ENCODE peak calls at places on chromosomes 13 and 19, in ten cellular contexts. One of them, this sample, is unnamed.

GRCh38 chr19:10283301-10283733 is 3.4 kb upstream of the ICAM4 start:
- DNase-seq in lower leg skin: no peak
- DNase-seq in K562: no peak
- DNase-seq in WERI-Rb-1: no peak
- DNase-seq in psoas muscle: no peak
- DNase-seq in MCF 10A: no peak
- DNase-seq in astrocyte of the spinal cord: no peak
- DNase-seq in AG09319: no peak
- DNase-seq in PC-3: peak; percentile 59
- DNase-seq in heart right ventricle: no peak
- DNase-seq in this sample: no peak

GRCh38 chr13:73275163-73275562 is 216.4 kb downstream of the KLF5 start:
- DNase-seq in lower leg skin: no peak
- DNase-seq in K562: no peak
- DNase-seq in WERI-Rb-1: no peak
- DNase-seq in psoas muscle: no peak
- DNase-seq in MCF 10A: no peak
- DNase-seq in astrocyte of the spinal cord: no peak
- DNase-seq in AG09319: no peak
- DNase-seq in PC-3: no peak
- DNase-seq in heart right ventricle: no peak
- DNase-seq in this sample: no peak

GRCh38 chr13:28540612-28541011 is 45.7 kb upstream of the FLT1 start:
- DNase-seq in lower leg skin: no peak
- DNase-seq in K562: no peak
- DNase-seq in WERI-Rb-1: no peak
- DNase-seq in psoas muscle: no peak
- DNase-seq in MCF 10A: no peak
- DNase-seq in astrocyte of the spinal cord: no peak
- DNase-seq in AG09319: no peak
- DNase-seq in PC-3: peak; percentile 8
- DNase-seq in heart right ventricle: no peak
- DNase-seq in this sample: no peak

GRCh38 chr19:58033741-58034475 is at the start of gene ZSCAN1:
- DNase-seq in lower leg skin: peak; percentile 46
- DNase-seq in K562: no peak
- DNase-seq in WERI-Rb-1: peak; percentile 98
- DNase-seq in psoas muscle: peak; percentile 72
- DNase-seq in MCF 10A: no peak
- DNase-seq in astrocyte of the spinal cord: peak; percentile 81
- DNase-seq in AG09319: peak; percentile 20
- DNase-seq in PC-3: no peak
- DNase-seq in heart right ventricle: peak; percentile 93
- DNase-seq in this sample: peak; percentile 9

GRCh38 chr19:45250832-45251451 is at the start of gene MARK4:
- DNase-seq in lower leg skin: no peak
- DNase-seq in K562: peak; percentile 74
- DNase-seq in WERI-Rb-1: peak; percentile 58
- DNase-seq in psoas muscle: peak; percentile 77
- DNase-seq in MCF 10A: peak; percentile 50
- DNase-seq in astrocyte of the spinal cord: peak; percentile 48
- DNase-seq in AG09319: peak; percentile 14
- DNase-seq in PC-3: peak; percentile 54
- DNase-seq in heart right ventricle: peak; percentile 52
- DNase-seq in this sample: peak; percentile 60

GRCh38 chr13:50700664-50701266 is 142.7 kb downstream of the DLEU7 start:
- DNase-seq in lower leg skin: no peak
- DNase-seq in K562: no peak
- DNase-seq in WERI-Rb-1: no peak
- DNase-seq in psoas muscle: no peak
- DNase-seq in MCF 10A: no peak
- DNase-seq in astrocyte of the spinal cord: no peak
- DNase-seq in AG09319: no peak
- DNase-seq in PC-3: no peak
- DNase-seq in heart right ventricle: no peak
- DNase-seq in this sample: no peak

GRCh38 chr13:65063753-65064152 is 2166.4 kb downstream of the PCDH9 start:
- DNase-seq in lower leg skin: no peak
- DNase-seq in K562: no peak
- DNase-seq in WERI-Rb-1: no peak
- DNase-seq in psoas muscle: no peak
- DNase-seq in MCF 10A: no peak
- DNase-seq in astrocyte of the spinal cord: peak; percentile 73
- DNase-seq in AG09319: no peak
- DNase-seq in PC-3: peak; percentile 13
- DNase-seq in heart right ventricle: no peak
- DNase-seq in this sample: no peak

GRCh38 chr13:71580614-71581013 is 286.4 kb downstream of the DACH1 start:
- DNase-seq in lower leg skin: no peak
- DNase-seq in K562: no peak
- DNase-seq in WERI-Rb-1: no peak
- DNase-seq in psoas muscle: no peak
- DNase-seq in MCF 10A: no peak
- DNase-seq in astrocyte of the spinal cord: no peak
- DNase-seq in AG09319: no peak
- DNase-seq in PC-3: no peak
- DNase-seq in heart right ventricle: no peak
- DNase-seq in this sample: no peak

GRCh38 chr19:19402656-19403372 is 2.7 kb upstream of the GATAD2A start:
- DNase-seq in lower leg skin: no peak
- DNase-seq in K562: no peak
- DNase-seq in WERI-Rb-1: no peak
- DNase-seq in psoas muscle: no peak
- DNase-seq in MCF 10A: peak; percentile 58
- DNase-seq in astrocyte of the spinal cord: no peak
- DNase-seq in AG09319: no peak
- DNase-seq in PC-3: no peak
- DNase-seq in heart right ventricle: no peak
- DNase-seq in this sample: no peak

GRCh38 chr13:98429977-98430785 is 146.7 kb downstream of the STK24 start:
- DNase-seq in lower leg skin: no peak
- DNase-seq in K562: no peak
- DNase-seq in WERI-Rb-1: no peak
- DNase-seq in psoas muscle: no peak
- DNase-seq in MCF 10A: no peak
- DNase-seq in astrocyte of the spinal cord: peak; percentile 18
- DNase-seq in AG09319: no peak
- DNase-seq in PC-3: no peak
- DNase-seq in heart right ventricle: no peak
- DNase-seq in this sample: no peak

GRCh38 chr19:5563008-5563431 is 4.7 kb downstream of the TINCR start:
- DNase-seq in lower leg skin: no peak
- DNase-seq in K562: no peak
- DNase-seq in WERI-Rb-1: no peak
- DNase-seq in psoas muscle: no peak
- DNase-seq in MCF 10A: no peak
- DNase-seq in astrocyte of the spinal cord: no peak
- DNase-seq in AG09319: no peak
- DNase-seq in PC-3: no peak
- DNase-seq in heart right ventricle: no peak
- DNase-seq in this sample: no peak

GRCh38 chr19:44764975-44765948 is 12.4 kb upstream of the CBLC start:
- DNase-seq in lower leg skin: no peak
- DNase-seq in K562: no peak
- DNase-seq in WERI-Rb-1: no peak
- DNase-seq in psoas muscle: no peak
- DNase-seq in MCF 10A: peak; percentile 52
- DNase-seq in astrocyte of the spinal cord: no peak
- DNase-seq in AG09319: no peak
- DNase-seq in PC-3: no peak
- DNase-seq in heart right ventricle: no peak
- DNase-seq in this sample: no peak

GRCh38 chr13:100330662-100331061 is 241.8 kb downstream of the PCCA start:
- DNase-seq in lower leg skin: no peak
- DNase-seq in K562: no peak
- DNase-seq in WERI-Rb-1: no peak
- DNase-seq in psoas muscle: no peak
- DNase-seq in MCF 10A: no peak
- DNase-seq in astrocyte of the spinal cord: peak; percentile 15
- DNase-seq in AG09319: no peak
- DNase-seq in PC-3: no peak
- DNase-seq in heart right ventricle: no peak
- DNase-seq in this sample: no peak

GRCh38 chr13:20191311-20191901 is 1.3 kb downstream of the GJB2 start:
- DNase-seq in lower leg skin: no peak
- DNase-seq in K562: no peak
- DNase-seq in WERI-Rb-1: no peak
- DNase-seq in psoas muscle: no peak
- DNase-seq in MCF 10A: peak; percentile 68
- DNase-seq in astrocyte of the spinal cord: no peak
- DNase-seq in AG09319: no peak
- DNase-seq in PC-3: peak; percentile 72
- DNase-seq in heart right ventricle: no peak
- DNase-seq in this sample: no peak

GRCh38 chr19:44782729-44783128 is 5.0 kb downstream of the CBLC start:
- DNase-seq in lower leg skin: no peak
- DNase-seq in K562: no peak
- DNase-seq in WERI-Rb-1: no peak
- DNase-seq in psoas muscle: no peak
- DNase-seq in MCF 10A: no peak
- DNase-seq in astrocyte of the spinal cord: no peak
- DNase-seq in AG09319: no peak
- DNase-seq in PC-3: no peak
- DNase-seq in heart right ventricle: no peak
- DNase-seq in this sample: no peak

GRCh38 chr19:46697142-46697960 is 19.6 kb downstream of the PRKD2 start:
- DNase-seq in lower leg skin: peak; percentile 87
- DNase-seq in K562: peak; percentile 99
- DNase-seq in WERI-Rb-1: peak; percentile 15
- DNase-seq in psoas muscle: peak; percentile 94
- DNase-seq in MCF 10A: no peak
- DNase-seq in astrocyte of the spinal cord: peak; percentile 72
- DNase-seq in AG09319: peak; percentile 50
- DNase-seq in PC-3: no peak
- DNase-seq in heart right ventricle: peak; percentile 86
- DNase-seq in this sample: peak; percentile 77

GRCh38 chr13:112972867-112973576 is 4.0 kb downstream of the MCF2L start:
- DNase-seq in lower leg skin: no peak
- DNase-seq in K562: no peak
- DNase-seq in WERI-Rb-1: no peak
- DNase-seq in psoas muscle: peak; percentile 50
- DNase-seq in MCF 10A: peak; percentile 8
- DNase-seq in astrocyte of the spinal cord: no peak
- DNase-seq in AG09319: no peak
- DNase-seq in PC-3: no peak
- DNase-seq in heart right ventricle: no peak
- DNase-seq in this sample: no peak

GRCh38 chr19:17419154-17419490 is 725 bp upstream of the MVB12A start:
- DNase-seq in lower leg skin: no peak
- DNase-seq in K562: peak; percentile 30
- DNase-seq in WERI-Rb-1: no peak
- DNase-seq in psoas muscle: no peak
- DNase-seq in MCF 10A: no peak
- DNase-seq in astrocyte of the spinal cord: no peak
- DNase-seq in AG09319: no peak
- DNase-seq in PC-3: no peak
- DNase-seq in heart right ventricle: no peak
- DNase-seq in this sample: no peak

GRCh38 chr19:17418710-17419109 is 1.1 kb upstream of the MVB12A start:
- DNase-seq in lower leg skin: no peak
- DNase-seq in K562: no peak
- DNase-seq in WERI-Rb-1: no peak
- DNase-seq in psoas muscle: no peak
- DNase-seq in MCF 10A: no peak
- DNase-seq in astrocyte of the spinal cord: no peak
- DNase-seq in AG09319: no peak
- DNase-seq in PC-3: no peak
- DNase-seq in heart right ventricle: no peak
- DNase-seq in this sample: no peak

GRCh38 chr19:17419491-17420266 is at the start of gene MVB12A:
- DNase-seq in lower leg skin: peak; percentile 97
- DNase-seq in K562: peak; percentile 99
- DNase-seq in WERI-Rb-1: peak; percentile 97
- DNase-seq in psoas muscle: peak; percentile 99
- DNase-seq in MCF 10A: peak; percentile 98
- DNase-seq in astrocyte of the spinal cord: peak; percentile 100
- DNase-seq in AG09319: peak; percentile 97
- DNase-seq in PC-3: peak; percentile 99
- DNase-seq in heart right ventricle: peak; percentile 98
- DNase-seq in this sample: peak; percentile 97

GRCh38 chr19:17421942-17422341 is 2.1 kb downstream of the MVB12A start:
- DNase-seq in lower leg skin: no peak
- DNase-seq in K562: no peak
- DNase-seq in WERI-Rb-1: no peak
- DNase-seq in psoas muscle: no peak
- DNase-seq in MCF 10A: no peak
- DNase-seq in astrocyte of the spinal cord: no peak
- DNase-seq in AG09319: no peak
- DNase-seq in PC-3: no peak
- DNase-seq in heart right ventricle: no peak
- DNase-seq in this sample: no peak

GRCh38 chr19:17420267-17420924 is 549 bp downstream of the MVB12A start:
- DNase-seq in lower leg skin: peak; percentile 25
- DNase-seq in K562: peak; percentile 32
- DNase-seq in WERI-Rb-1: peak; percentile 65
- DNase-seq in psoas muscle: peak; percentile 64
- DNase-seq in MCF 10A: peak; percentile 49
- DNase-seq in astrocyte of the spinal cord: peak; percentile 8
- DNase-seq in AG09319: no peak
- DNase-seq in PC-3: peak; percentile 38
- DNase-seq in heart right ventricle: peak; percentile 34
- DNase-seq in this sample: peak; percentile 40
- TF ChIP-seq CTCF in lower leg skin: no peak
- TF ChIP-seq CTCF in K562: no peak
- TF ChIP-seq CTCF in WERI-Rb-1: peak; percentile 46
- TF ChIP-seq CTCF in psoas muscle: no peak
- TF ChIP-seq CTCF in MCF 10A: no peak
- TF ChIP-seq CTCF in astrocyte of the spinal cord: no peak
- TF ChIP-seq CTCF in AG09319: no peak
- TF ChIP-seq CTCF in PC-3: no peak
- TF ChIP-seq CTCF in heart right ventricle: peak; percentile 26
- TF ChIP-seq CTCF in this sample: no peak

GRCh38 chr13:96299235-96299634 is 209.3 kb downstream of the HS6ST3 start:
- DNase-seq in lower leg skin: no peak
- DNase-seq in K562: no peak
- DNase-seq in WERI-Rb-1: no peak
- DNase-seq in psoas muscle: no peak
- DNase-seq in MCF 10A: no peak
- DNase-seq in astrocyte of the spinal cord: no peak
- DNase-seq in AG09319: no peak
- DNase-seq in PC-3: peak; percentile 1
- DNase-seq in heart right ventricle: no peak
- DNase-seq in this sample: no peak
- TF ChIP-seq CTCF in lower leg skin: no peak
- TF ChIP-seq CTCF in K562: no peak
- TF ChIP-seq CTCF in WERI-Rb-1: no peak
- TF ChIP-seq CTCF in psoas muscle: no peak
- TF ChIP-seq CTCF in MCF 10A: no peak
- TF ChIP-seq CTCF in astrocyte of the spinal cord: no peak
- TF ChIP-seq CTCF in AG09319: no peak
- TF ChIP-seq CTCF in PC-3: peak; percentile 26
- TF ChIP-seq CTCF in heart right ventricle: no peak
- TF ChIP-seq CTCF in this sample: no peak

GRCh38 chr13:36724141-36724540 is 50.3 kb downstream of the SERTM1 start:
- DNase-seq in lower leg skin: no peak
- DNase-seq in K562: no peak
- DNase-seq in WERI-Rb-1: no peak
- DNase-seq in psoas muscle: no peak
- DNase-seq in MCF 10A: no peak
- DNase-seq in astrocyte of the spinal cord: no peak
- DNase-seq in AG09319: no peak
- DNase-seq in PC-3: no peak
- DNase-seq in heart right ventricle: no peak
- DNase-seq in this sample: no peak
- TF ChIP-seq CTCF in lower leg skin: no peak
- TF ChIP-seq CTCF in K562: no peak
- TF ChIP-seq CTCF in WERI-Rb-1: no peak
- TF ChIP-seq CTCF in psoas muscle: no peak
- TF ChIP-seq CTCF in MCF 10A: no peak
- TF ChIP-seq CTCF in astrocyte of the spinal cord: no peak
- TF ChIP-seq CTCF in AG09319: no peak
- TF ChIP-seq CTCF in PC-3: no peak
- TF ChIP-seq CTCF in heart right ventricle: no peak
- TF ChIP-seq CTCF in this sample: no peak

GRCh38 chr13:30572859-30573275 is 44.9 kb upstream of the USPL1 start:
- DNase-seq in lower leg skin: no peak
- DNase-seq in K562: no peak
- DNase-seq in WERI-Rb-1: no peak
- DNase-seq in psoas muscle: no peak
- DNase-seq in MCF 10A: peak; percentile 54
- DNase-seq in astrocyte of the spinal cord: peak; percentile 80
- DNase-seq in AG09319: no peak
- DNase-seq in PC-3: peak; percentile 39
- DNase-seq in heart right ventricle: peak; percentile 42
- DNase-seq in this sample: no peak
- TF ChIP-seq CTCF in lower leg skin: no peak
- TF ChIP-seq CTCF in K562: no peak
- TF ChIP-seq CTCF in WERI-Rb-1: no peak
- TF ChIP-seq CTCF in psoas muscle: peak; percentile 8
- TF ChIP-seq CTCF in MCF 10A: peak; percentile 24
- TF ChIP-seq CTCF in astrocyte of the spinal cord: peak; percentile 40
- TF ChIP-seq CTCF in AG09319: peak; percentile 40
- TF ChIP-seq CTCF in PC-3: peak; percentile 47
- TF ChIP-seq CTCF in heart right ventricle: peak; percentile 57
- TF ChIP-seq CTCF in this sample: no peak

This sample was measured in endothelial cell.